ENCODE peak calls at places on chromosomes 6 and 20, in five cellular contexts. Z is heart left ventricle, C is ovary, J is stomach, L is HCT116. R is an unnamed sample.
A peak's percentile ranks its signal among the peaks of the same experiment; 100 is the strongest.

GRCh38 chr6:93416575-93417420 is 2.6 kb downstream of the EPHA7 start:
- DNase-seq in Z (peak; percentile 29), C (peak; percentile 29), J (no peak), L (no peak), R (no peak)

GRCh38 chr6:41920921-41921711 is at the start of the genes BYSL and MED20:
- DNase-seq in Z (peak; percentile 93), C (peak; percentile 93), J (peak; percentile 94), L (peak; percentile 95), R (peak; percentile 98)

GRCh38 chr20:37421988-37422387 is 76.0 kb downstream of the SRC start:
- DNase-seq in Z (no peak), C (no peak), J (no peak), L (no peak), R (no peak)

GRCh38 chr20:31722388-31723281 is at the start of gene BCL2L1:
- DNase-seq in Z (peak; percentile 91), C (peak; percentile 79), J (peak; percentile 91), L (peak; percentile 51), R (peak; percentile 85)

GRCh38 chr6:148392611-148393160 is 50.0 kb downstream of the SASH1 start:
- DNase-seq in Z (no peak), C (no peak), J (no peak), L (no peak), R (no peak)

GRCh38 chr6:5167501-5167900 is 82.4 kb downstream of the PPP1R3G start:
- DNase-seq in Z (no peak), C (no peak), J (no peak), L (no peak), R (no peak)

GRCh38 chr6:138297761-138298298 is 79.5 kb upstream of the PBOV1 start:
- DNase-seq in Z (no peak), C (no peak), J (no peak), L (no peak), R (no peak)

GRCh38 chr6:43671801-43672690 is 15.5 kb downstream of the MRPS18A start:
- DNase-seq in Z (no peak), C (peak; percentile 34), J (peak; percentile 47), L (no peak), R (no peak)

GRCh38 chr6:26028753-26029569 is 58.3 kb upstream of the HFE start:
- DNase-seq in Z (no peak), C (no peak), J (no peak), L (no peak), R (no peak)

GRCh38 chr20:63533871-63534393 is 3.2 kb downstream of the PTK6 start:
- DNase-seq in Z (no peak), C (no peak), J (peak; percentile 94), L (no peak), R (no peak)
- TF ChIP-seq POLR2A in Z (no peak), C (no peak), J (peak; percentile 30), L (no peak), R (no peak)

GRCh38 chr6:396126-396520 is 4.6 kb downstream of the IRF4 start:
- DNase-seq in Z (no peak), C (no peak), J (no peak), L (no peak), R (no peak)
- TF ChIP-seq POLR2A in Z (no peak), C (no peak), J (no peak), L (no peak), R (no peak)

GRCh38 chr6:35496036-35496850 is 636 bp downstream of the TEAD3 start:
- DNase-seq in Z (no peak), C (peak; percentile 80), J (peak; percentile 54), L (no peak), R (peak; percentile 40)
- TF ChIP-seq POLR2A in Z (no peak), C (peak; percentile 28), J (no peak), L (no peak), R (no peak)

GRCh38 chr6:108587258-108588059 is 26.7 kb downstream of the FOXO3 start:
- DNase-seq in Z (no peak), C (peak; percentile 49), J (no peak), L (no peak), R (no peak)

GRCh38 chr6:108588586-108588985 is 27.9 kb downstream of the FOXO3 start:
- DNase-seq in Z (no peak), C (no peak), J (no peak), L (no peak), R (peak; percentile 33)

GRCh38 chr6:108585921-108586320 is 25.2 kb downstream of the FOXO3 start:
- DNase-seq in Z (no peak), C (no peak), J (no peak), L (no peak), R (no peak)

GRCh38 chr6:108591040-108591816 is 30.5 kb downstream of the FOXO3 start:
- DNase-seq in Z (no peak), C (no peak), J (no peak), L (no peak), R (no peak)

GRCh38 chr6:108589244-108589730 is 28.6 kb downstream of the FOXO3 start:
- DNase-seq in Z (peak; percentile 66), C (peak; percentile 79), J (peak; percentile 85), L (peak; percentile 18), R (peak; percentile 83)
- TF ChIP-seq POLR2A in Z (no peak), C (peak; percentile 38), J (no peak), L (no peak), R (no peak)

GRCh38 chr6:32968093-32968769 is at the start of gene BRD2:
- DNase-seq in Z (peak; percentile 98), C (peak; percentile 97), J (peak; percentile 96), L (peak; percentile 93), R (peak; percentile 98)
- TF ChIP-seq POLR2A in Z (no peak), C (peak; percentile 98), J (peak; percentile 77), L (peak; percentile 63), R (peak; percentile 83)